ENCODE peak calls at places on chromosomes 12 and 14, in ten cellular contexts. H is fibroblast of lung, R is kidney, E is HCT116, Z is stomach, W is ascending aorta, N is lower lobe of right lung, J is IMR-90, S is heart right ventricle, Q is transverse colon. I is an unnamed sample. For H3K4me1, the result is how much of the 10 kb centered on the place peaks cover.

GRCh38 chr12:105574056-105574715 is 243.7 kb downstream of the C12orf75 start:
- DNase-seq in Z (no peak), R (no peak), E (no peak), J (no peak), S (no peak), H (peak), N (no peak), Q (no peak), W (no peak), I (no peak)

GRCh38 chr14:106840258-106840657 is 1313.9 kb downstream of the TMEM121 start:
- DNase-seq in E (no peak), Z (no peak), H (no peak), N (no peak), R (no peak), J (no peak), Q (no peak), S (no peak), W (no peak), I (no peak)

GRCh38 chr14:96711559-96712267 is 85.5 kb upstream of the VRK1 start:
- DNase-seq in Z (no peak), H (no peak), E (no peak), S (no peak), N (no peak), J (no peak), W (no peak), Q (no peak), R (no peak), I (no peak)

GRCh38 chr14:105065280-105066228 is at the start of gene GPR132:
- DNase-seq in S (peak), E (no peak), J (no peak), N (peak), R (peak), W (peak), Z (peak), Q (peak), H (peak), I (peak)

GRCh38 chr14:78933948-78934524 is 763.9 kb downstream of the NRXN3 start:
- DNase-seq in N (no peak), E (no peak), W (no peak), R (no peak), H (peak), J (peak), Q (no peak), Z (no peak), S (no peak), I (no peak)

GRCh38 chr14:105013150-105013787 is 7.6 kb downstream of the CDCA4 start:
- DNase-seq in S (peak), H (no peak), W (no peak), J (peak), E (no peak), R (no peak), Q (no peak), Z (no peak), N (no peak), I (peak)

GRCh38 chr12:51401020-51401419 is 9.8 kb upstream of the GALNT6 start:
- DNase-seq in H (no peak), E (no peak), Q (no peak), Z (no peak), W (no peak), R (no peak), N (no peak), S (no peak), J (no peak), I (no peak)

GRCh38 chr12:93626160-93626559 is 51.0 kb upstream of the CRADD start:
- DNase-seq in E (no peak), Q (no peak), W (no peak), N (no peak), R (no peak), J (peak), H (peak), S (no peak), Z (no peak), I (no peak)

GRCh38 chr12:42180990-42181611 is 36.4 kb upstream of the GXYLT1 start:
- DNase-seq in H (peak), W (no peak), S (no peak), E (no peak), Z (no peak), R (no peak), Q (no peak), N (no peak), J (peak), I (no peak)

GRCh38 chr12:96073346-96074336 is 38.3 kb upstream of the LTA4H start:
- DNase-seq in E (no peak), N (no peak), S (no peak), H (no peak), R (no peak), W (no peak), J (no peak), Q (no peak), Z (no peak), I (no peak)

GRCh38 chr12:8823565-8824300 is 1.3 kb downstream of the A2ML1 start:
- DNase-seq in N (no peak), J (peak), H (peak), Q (no peak), E (peak), W (no peak), S (peak), R (no peak), Z (no peak), I (no peak)

GRCh38 chr12:6820171-6820570 is 1.4 kb upstream of the GPR162 start:
- DNase-seq in R (no peak), H (no peak), Q (no peak), W (no peak), S (no peak), Z (no peak), E (no peak), N (no peak), J (no peak), I (no peak)

GRCh38 chr14:64113279-64113678 is 180.9 kb downstream of the ESR2 start:
- DNase-seq in S (no peak), J (no peak), Q (peak), R (peak), W (no peak), N (no peak), E (no peak), H (no peak), Z (peak), I (no peak)

GRCh38 chr12:57234571-57235011 is 5.1 kb downstream of the SHMT2 start:
- DNase-seq in N (peak), E (no peak), Q (no peak), R (no peak), J (no peak), W (no peak), S (no peak), H (no peak), Z (no peak), I (no peak)

GRCh38 chr14:104396682-104397470 is 182.7 kb upstream of the C14orf180 start:
- DNase-seq in W (no peak), E (no peak), Q (no peak), Z (peak), H (no peak), R (no peak), J (no peak), N (no peak), S (no peak), I (no peak)

GRCh38 chr12:82517027-82517426 is 158.7 kb downstream of the METTL25 start:
- DNase-seq in H (no peak), W (no peak), Q (no peak), S (no peak), E (peak), J (peak), N (no peak), R (no peak), Z (no peak), I (no peak)

GRCh38 chr12:57089259-57090245 is 638 bp downstream of the NAB2 start:
- DNase-seq in E (no peak), S (peak), J (peak), N (peak), H (peak), Q (peak), Z (peak), W (no peak), R (peak), I (peak)

GRCh38 chr12:105427883-105428282 is 97.4 kb downstream of the C12orf75 start:
- DNase-seq in W (no peak), Q (no peak), S (no peak), J (peak), N (no peak), Z (no peak), H (peak), R (no peak), E (no peak), I (no peak)

GRCh38 chr14:81834308-81834707 is 300.7 kb upstream of the SEL1L start:
- DNase-seq in E (no peak), H (no peak), Q (no peak), Z (no peak), W (no peak), R (no peak), J (no peak), N (no peak), S (no peak), I (no peak)

GRCh38 chr14:91227183-91227628 is 17.3 kb downstream of the GPR68 start:
- DNase-seq in R (no peak), H (peak), E (no peak), N (no peak), Z (no peak), Q (no peak), W (no peak), J (no peak), S (no peak), I (no peak)

GRCh38 chr12:109764123-109764522 is 50.5 kb downstream of the FAM222A start:
- DNase-seq in Q (no peak), H (no peak), J (no peak), S (no peak), W (no peak), E (no peak), R (no peak), Z (peak), N (peak), I (no peak)

GRCh38 chr12:65845751-65846537 is 21.7 kb downstream of the HMGA2 start:
- DNase-seq in S (no peak), R (no peak), N (no peak), H (peak), Z (no peak), E (no peak), W (no peak), Q (no peak), J (peak), I (no peak)

GRCh38 chr12:114884535-114884934 is 200.6 kb upstream of the TBX3 start:
- DNase-seq in S (no peak), R (no peak), H (no peak), W (no peak), J (no peak), E (no peak), Q (no peak), Z (no peak), N (no peak), I (no peak)

GRCh38 chr12:5262450-5262849 is 169.5 kb upstream of the NTF3 start:
- DNase-seq in W (no peak), Z (no peak), E (no peak), S (no peak), N (no peak), R (no peak), J (peak), Q (no peak), H (peak), I (no peak)

GRCh38 chr12:109592195-109592904 is 18.8 kb downstream of the MVK start:
- DNase-seq in H (no peak), E (no peak), J (no peak), W (no peak), N (no peak), R (no peak), S (peak), Z (no peak), Q (no peak), I (no peak)

GRCh38 chr12:92114834-92115233 is 30.8 kb downstream of the BTG1 start:
- DNase-seq in E (no peak), H (no peak), W (no peak), Z (no peak), J (no peak), N (no peak), S (no peak), R (no peak), Q (no peak), I (no peak)

GRCh38 chr14:66117600-66117999 is 368.6 kb upstream of the CCDC196 start:
- DNase-seq in S (no peak), J (peak), W (no peak), Z (no peak), H (peak), E (peak), Q (no peak), R (no peak), N (no peak), I (no peak)

GRCh38 chr14:76768671-76769500 is 7.6 kb downstream of the VASH1 start:
- DNase-seq in N (no peak), J (no peak), R (peak), H (no peak), W (no peak), Z (no peak), S (no peak), E (no peak), Q (no peak), I (peak)

GRCh38 chr12:13573698-13574321 is 377.3 kb downstream of the EMP1 start:
- DNase-seq in J (peak), H (peak), Q (no peak), E (peak), W (no peak), N (no peak), S (no peak), Z (no peak), R (no peak), I (no peak)

GRCh38 chr14:51189600-51190376 is 50.3 kb upstream of the TMX1 start:
- DNase-seq in R (no peak), E (no peak), W (no peak), H (no peak), N (no peak), S (no peak), Q (no peak), Z (no peak), J (no peak), I (no peak)

GRCh38 chr12:14416658-14417057 is 51.2 kb downstream of the ATF7IP start:
- DNase-seq in H (peak), R (no peak), S (peak), N (no peak), W (no peak), Z (no peak), J (peak), E (no peak), Q (no peak), I (no peak)

GRCh38 chr12:109736552-109737108 is 23.0 kb downstream of the FAM222A start:
- DNase-seq in R (peak), J (peak), H (peak), Z (peak), S (no peak), N (peak), E (no peak), Q (no peak), W (no peak), I (peak)

GRCh38 chr12:93166891-93167307 is 210.8 kb upstream of the NUDT4 start:
- DNase-seq in Q (no peak), R (no peak), W (no peak), Z (no peak), E (no peak), S (no peak), N (no peak), J (no peak), H (no peak), I (no peak)

GRCh38 chr14:56002876-56003625 is 115.2 kb upstream of the PELI2 start:
- DNase-seq in J (no peak), R (no peak), E (no peak), N (no peak), S (no peak), W (no peak), Z (no peak), Q (no peak), H (no peak), I (no peak)

GRCh38 chr12:56836317-56836716 is 73.2 kb downstream of the HSD17B6 start:
- DNase-seq in Z (no peak), H (peak), Q (peak), E (no peak), N (peak), J (no peak), R (peak), S (peak), W (no peak), I (peak)

GRCh38 chr12:130263996-130264395 is 73.7 kb upstream of the PIWIL1 start:
- DNase-seq in N (no peak), H (no peak), E (no peak), W (no peak), J (no peak), Q (no peak), Z (no peak), R (no peak), S (no peak), I (no peak)

GRCh38 chr12:130263025-130263424 is 74.7 kb upstream of the PIWIL1 start:
- DNase-seq in Z (no peak), H (no peak), W (no peak), Q (no peak), N (no peak), J (no peak), E (no peak), R (no peak), S (no peak), I (no peak)

DNA sequence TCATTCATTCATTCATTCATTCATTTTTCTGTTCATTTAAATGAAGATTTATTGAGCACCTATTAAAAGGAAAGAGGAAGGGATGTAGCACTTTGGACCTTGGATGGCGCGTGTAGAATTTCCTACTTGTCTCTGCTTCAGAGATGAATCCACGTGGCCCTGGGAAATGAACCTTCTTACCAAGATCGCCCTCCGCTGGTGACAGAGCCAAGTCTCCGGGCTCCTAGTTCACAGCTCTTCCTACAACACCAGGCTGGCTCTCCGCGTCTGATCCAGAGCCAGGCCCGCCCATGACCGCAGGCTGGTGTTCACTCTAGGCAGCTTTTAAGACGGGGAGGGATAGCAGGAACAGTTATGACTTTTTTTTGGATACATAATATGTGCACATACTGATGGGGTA is 70.9 kb upstream of the PIWIL1 start:
- DNase-seq in N (no peak), S (no peak), W (no peak), E (no peak), Z (no peak), R (no peak), Q (no peak), J (no peak), H (no peak), I (no peak)
- TF ChIP-seq CTCF in N (no peak), S (no peak), W (no peak), E (no peak), Z (no peak), R (no peak), Q (no peak), J (no peak), H (no peak), I (no peak)

DNA sequence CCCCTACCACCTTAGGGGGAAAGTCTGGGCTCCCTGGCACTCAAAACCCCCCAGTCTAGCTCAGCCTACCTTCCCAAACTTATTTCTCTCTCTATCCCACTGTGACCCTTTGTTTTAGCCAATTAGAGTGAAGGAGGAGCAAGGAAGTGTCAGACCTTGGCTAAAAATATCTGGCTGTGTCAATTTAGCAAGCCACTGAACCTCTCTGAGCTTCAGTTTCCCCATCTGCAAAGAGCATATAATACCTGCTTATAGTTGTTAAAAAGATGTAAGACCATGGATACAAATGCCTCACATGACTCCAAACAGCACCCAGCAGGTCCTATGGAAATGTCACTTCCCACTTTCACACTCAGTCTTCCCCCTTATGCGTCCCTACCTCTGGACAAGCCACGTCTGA is 19.5 kb downstream of the FOXN3 start:
- DNase-seq in Z (no peak), Q (no peak), W (no peak), H (no peak), J (no peak), E (no peak), R (no peak), S (no peak), N (no peak), I (no peak)
- H3K4me1 ChIP-seq in Z (half or more), Q (under half), W (under half), H (under half), J (under half), E (under half), R (under half), S (under half), N (under half), I (half or more)

DNA sequence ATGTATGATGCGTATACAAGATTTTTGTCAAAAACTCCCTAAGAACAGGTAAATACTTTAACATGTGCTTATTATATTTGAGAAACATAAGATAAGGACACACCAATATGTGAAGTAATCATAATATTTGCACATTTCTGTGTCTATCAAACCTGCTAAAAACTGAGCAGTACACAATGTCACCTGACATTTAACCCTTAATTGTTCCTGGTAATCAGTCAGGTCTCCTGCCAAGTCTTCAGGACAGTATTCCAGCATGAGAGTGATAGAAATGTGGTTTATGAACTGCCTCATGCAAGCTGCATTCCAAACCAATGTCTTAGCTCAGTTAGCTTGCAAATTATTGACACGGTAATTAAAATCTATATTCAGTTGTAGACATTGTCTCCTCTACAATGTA is 4.2 kb downstream of the SOX5 start:
- DNase-seq in Q (no peak), Z (no peak), H (no peak), W (no peak), N (no peak), E (no peak), S (no peak), R (no peak), J (no peak), I (no peak)
- TF ChIP-seq CTCF in Q (no peak), Z (no peak), H (no peak), W (no peak), N (no peak), E (no peak), S (no peak), R (no peak), J (no peak), I (no peak)

GRCh38 chr14:93970967-93971634 is 5.3 kb downstream of the ASB2 start:
- DNase-seq in Q (peak), Z (peak), H (no peak), J (peak), R (no peak), E (no peak), W (no peak), N (peak), S (no peak), I (no peak)

GRCh38 chr14:93970589-93970966 is 5.8 kb downstream of the ASB2 start:
- DNase-seq in S (no peak), H (no peak), Q (peak), E (peak), J (no peak), N (no peak), Z (peak), R (no peak), W (no peak), I (no peak)

GRCh38 chr14:93972618-93973205 is 3.7 kb downstream of the ASB2 start:
- DNase-seq in S (no peak), H (no peak), W (no peak), J (no peak), Z (no peak), E (no peak), Q (no peak), N (peak), R (no peak), I (no peak)

GRCh38 chr14:93973607-93974006 is 2.8 kb downstream of the ASB2 start:
- DNase-seq in J (no peak), E (no peak), R (no peak), H (no peak), Z (no peak), S (no peak), Q (no peak), N (no peak), W (no peak), I (no peak)

GRCh38 chr14:93971635-93972027 is 4.7 kb downstream of the ASB2 start:
- DNase-seq in N (no peak), Z (no peak), R (no peak), J (no peak), W (no peak), Q (no peak), H (no peak), S (no peak), E (no peak), I (no peak)
- H3K4me1 ChIP-seq in N (under half), Z (half or more), R (under half), J (under half), W (under half), Q (under half), H (under half), S (under half), E (under half), I (under half)

GRCh38 chr14:61080591-61081010 is 99.6 kb downstream of the SLC38A6 start:
- DNase-seq in Q (no peak), N (no peak), S (no peak), Z (no peak), H (peak), R (no peak), J (peak), E (no peak), W (no peak), I (no peak)
- TF ChIP-seq CTCF in Q (no peak), N (no peak), S (no peak), Z (no peak), H (no peak), R (no peak), J (no peak), E (no peak), W (no peak), I (no peak)

I was measured in heart left ventricle.